ENCODE peak calls at places on chromosomes 12 and 14, in nine cellular contexts. J is SJCRH30, Z is body of pancreas, U is renal cortical epithelial cell, A is posterior cingulate gyrus, I is T-helper 2 cell, N is kidney glomerular epithelial cell, E is anterior cingulate cortex, D is hypothalamus. M is an unnamed sample.

GRCh38 chr14:104134061-104134965 is 4.1 kb upstream of the KIF26A start:
- DNase-seq in N (no peak), Z (peak), E (no peak), J (peak), U (no peak), A (peak), D (no peak), I (no peak), M (no peak)

GRCh38 chr12:118680361-118680963 is 300.9 kb upstream of the SRRM4 start:
- DNase-seq in Z (peak), U (no peak), J (peak), N (no peak), I (no peak), E (no peak), D (no peak), A (peak), M (no peak)

GRCh38 chr14:37116933-37117844 is 55.2 kb downstream of the SLC25A21 start:
- DNase-seq in U (peak), I (no peak), A (no peak), J (peak), N (peak), E (no peak), D (no peak), Z (no peak), M (no peak)

GRCh38 chr12:124921200-124922008 is 7.0 kb upstream of the UBC start:
- DNase-seq in A (peak), N (no peak), J (peak), D (no peak), U (no peak), I (peak), E (no peak), Z (peak), M (peak)

GRCh38 chr12:119990382-119990874 is 1.4 kb downstream of the BICDL1 start:
- DNase-seq in Z (no peak), I (no peak), U (peak), D (no peak), E (no peak), A (no peak), J (no peak), N (no peak), M (no peak)

GRCh38 chr12:21328578-21328977 is 6.1 kb downstream of the SLCO1A2 start:
- DNase-seq in A (no peak), N (no peak), U (no peak), I (no peak), Z (no peak), E (no peak), J (no peak), D (no peak), M (no peak)

GRCh38 chr14:64758711-64759554 is 54.7 kb downstream of the PLEKHG3 start:
- DNase-seq in J (peak), U (peak), I (no peak), E (peak), D (no peak), Z (peak), N (peak), A (peak), M (no peak)

GRCh38 chr12:109169676-109170075 is 53.3 kb downstream of the ACACB start:
- DNase-seq in Z (no peak), N (no peak), I (no peak), D (no peak), A (no peak), J (peak), E (no peak), U (no peak), M (no peak)

GRCh38 chr14:67508973-67509372 is 20.5 kb upstream of the TMEM229B start:
- DNase-seq in D (no peak), A (no peak), Z (no peak), J (no peak), E (no peak), N (no peak), I (no peak), U (no peak), M (no peak)

GRCh38 chr12:11561416-11561815 is 88.1 kb upstream of the ETV6 start:
- DNase-seq in D (no peak), J (no peak), U (peak), A (no peak), N (peak), E (no peak), I (no peak), Z (no peak), M (no peak)

GRCh38 chr12:116033765-116034164 is 243.7 kb downstream of the MED13L start:
- DNase-seq in N (no peak), U (no peak), E (no peak), I (no peak), J (no peak), Z (no peak), D (no peak), A (no peak), M (no peak)

GRCh38 chr12:24562761-24563392 is 386.0 kb downstream of the BCAT1 start:
- DNase-seq in A (peak), J (peak), E (peak), I (no peak), U (no peak), Z (peak), D (peak), N (peak), M (peak)

GRCh38 chr14:23118506-23119361 is at the start of gene CEBPE:
- DNase-seq in A (peak), E (no peak), U (no peak), Z (no peak), N (no peak), I (no peak), J (no peak), D (no peak), M (no peak)

GRCh38 chr14:58607571-58608317 is 30.0 kb upstream of the DACT1 start:
- DNase-seq in I (no peak), J (no peak), N (peak), Z (no peak), U (peak), A (no peak), D (no peak), E (no peak), M (no peak)

GRCh38 chr12:132151145-132151765 is 7.0 kb downstream of the NOC4L start:
- DNase-seq in I (no peak), J (no peak), D (no peak), U (no peak), N (no peak), Z (no peak), A (peak), E (no peak), M (no peak)

GRCh38 chr12:123149828-123150272 is 1.0 kb downstream of the PITPNM2 start:
- DNase-seq in D (no peak), I (no peak), Z (peak), A (no peak), E (no peak), N (no peak), J (no peak), U (no peak), M (no peak)

GRCh38 chr12:101229841-101230241 is 19.8 kb upstream of the SLC5A8 start:
- DNase-seq in N (no peak), A (no peak), E (no peak), I (no peak), Z (no peak), U (no peak), J (no peak), D (no peak), M (no peak)

GRCh38 chr14:87155850-87156491 is 837.0 kb downstream of the GALC start:
- DNase-seq in J (no peak), Z (no peak), I (no peak), A (no peak), N (no peak), U (no peak), D (no peak), E (no peak), M (no peak)

GRCh38 chr12:76942276-76942675 is 63.5 kb upstream of the CSRP2 start:
- DNase-seq in N (no peak), I (no peak), U (peak), A (no peak), J (no peak), D (no peak), E (no peak), Z (no peak), M (no peak)

GRCh38 chr12:47781479-47782371 is 8.7 kb downstream of the SLC48A1 start:
- DNase-seq in J (no peak), Z (no peak), E (no peak), D (no peak), U (no peak), I (no peak), N (no peak), A (no peak), M (no peak)

GRCh38 chr12:56998316-56998715 is 8.0 kb downstream of the ZBTB39 start:
- DNase-seq in D (no peak), Z (no peak), N (no peak), A (no peak), U (no peak), J (no peak), I (no peak), E (no peak), M (no peak)

GRCh38 chr14:105317546-105317945 is 3.0 kb downstream of the PACS2 start:
- DNase-seq in J (no peak), A (no peak), U (peak), I (no peak), N (peak), D (peak), E (peak), Z (peak), M (no peak)

GRCh38 chr14:91714805-91715204 is 17.1 kb downstream of the CATSPERB start:
- DNase-seq in J (no peak), N (no peak), D (no peak), Z (no peak), E (no peak), A (no peak), U (peak), I (no peak), M (no peak)

GRCh38 chr12:100371146-100371545 is 14.3 kb downstream of the SLC17A8 start:
- DNase-seq in I (no peak), N (no peak), U (no peak), D (no peak), Z (no peak), E (no peak), A (no peak), J (no peak), M (no peak)

GRCh38 chr12:18141583-18141982 is 51.6 kb upstream of the RERGL start:
- DNase-seq in N (peak), E (no peak), I (no peak), D (no peak), U (peak), A (no peak), J (no peak), Z (no peak), M (no peak)

GRCh38 chr12:62700091-62700490 is 233.5 kb downstream of the MON2 start:
- DNase-seq in I (no peak), E (no peak), Z (no peak), J (no peak), U (no peak), N (peak), D (no peak), A (no peak), M (no peak)

GRCh38 chr14:72633551-72633950 is 260.4 kb downstream of the DPF3 start:
- DNase-seq in Z (no peak), D (no peak), I (no peak), N (no peak), E (no peak), U (no peak), A (no peak), J (no peak), M (no peak)

GRCh38 chr12:47234576-47235141 is 154.9 kb upstream of the AMIGO2 start:
- DNase-seq in A (no peak), D (no peak), I (no peak), Z (no peak), U (no peak), N (no peak), J (no peak), E (no peak), M (no peak)

GRCh38 chr12:54404061-54405004 is 14.7 kb downstream of the ITGA5 start:
- DNase-seq in Z (peak), N (peak), J (peak), U (peak), E (peak), I (peak), D (peak), A (peak), M (peak)

M was measured in memory B cell.